ENCODE peak calls at places on chromosomes 5 and 9, in five cellular contexts. L is T follicular helper cell; W is SK-N-DZ; S is stimulated activated CD4-positive, alpha-beta T cell treated with anti-CD3 and anti-CD28 coated beads, TNF-alpha, amount 100 ng/mL, for 4 hours; X is GM04504. A is an unnamed sample.

GRCh38 chr9:110021891-110022290 is 186.1 kb downstream of the C9orf152 start:
- DNase-seq in L (no peak), W (no peak), S (no peak), X (no peak), A (no peak)

GRCh38 chr5:111742595-111742994 is 14.4 kb downstream of the NREP start:
- DNase-seq in L (no peak), W (no peak), S (no peak), X (peak), A (peak)

GRCh38 chr5:140011297-140011802 is 31.7 kb downstream of the NRG2 start:
- DNase-seq in L (no peak), W (no peak), S (no peak), X (no peak), A (no peak)

GRCh38 chr5:138488481-138488945 is 23.2 kb downstream of the EGR1 start:
- DNase-seq in L (no peak), W (no peak), S (no peak), X (no peak), A (no peak)

GRCh38 chr5:67165524-67166459 is 30.8 kb downstream of the CD180 start:
- DNase-seq in L (peak), W (no peak), S (peak), X (no peak), A (peak)

GRCh38 chr5:98962587-98962986 is 33.8 kb upstream of the CHD1 start:
- DNase-seq in L (no peak), W (no peak), S (no peak), X (no peak), A (no peak)

GRCh38 chr9:36315283-36315682 is 57.0 kb upstream of the GNE start:
- DNase-seq in L (no peak), W (no peak), S (no peak), X (no peak), A (no peak)

GRCh38 chr5:158727771-158728311 is 371.9 kb downstream of the EBF1 start:
- DNase-seq in L (no peak), W (no peak), S (no peak), X (no peak), A (no peak)

GRCh38 chr5:74182603-74183002 is 457.9 kb downstream of the ENC1 start:
- DNase-seq in L (no peak), W (peak), S (no peak), X (no peak), A (no peak)

GRCh38 chr9:26324787-26325186 is 567.8 kb downstream of the CAAP1 start:
- DNase-seq in L (no peak), W (no peak), S (no peak), X (no peak), A (no peak)

GRCh38 chr5:32193591-32193990 is 19.5 kb upstream of the GOLPH3 start:
- DNase-seq in L (no peak), W (no peak), S (no peak), X (no peak), A (peak)

GRCh38 chr9:133656211-133657119 is 20.3 kb downstream of the DBH start:
- DNase-seq in L (peak), W (no peak), S (peak), X (no peak), A (no peak)

GRCh38 chr9:125915606-125916005 is 168.4 kb downstream of the PBX3 start:
- DNase-seq in L (no peak), W (no peak), S (no peak), X (no peak), A (no peak)

GRCh38 chr5:132557425-132557805 is 638 bp downstream of the RAD50 start:
- DNase-seq in L (no peak), W (peak), S (no peak), X (no peak), A (no peak)

GRCh38 chr9:134719331-134719730 is 77.7 kb downstream of the COL5A1 start:
- DNase-seq in L (no peak), W (no peak), S (no peak), X (no peak), A (no peak)

GRCh38 chr5:180673371-180674252 is 24.2 kb upstream of the FLT4 start:
- DNase-seq in L (no peak), W (no peak), S (no peak), X (no peak), A (no peak)

GRCh38 chr5:3302228-3302627 is 293.4 kb upstream of the IRX1 start:
- DNase-seq in L (no peak), W (no peak), S (no peak), X (no peak), A (no peak)

GRCh38 chr5:32562841-32563240 is 22.5 kb upstream of the SUB1 start:
- DNase-seq in L (no peak), W (no peak), S (no peak), X (no peak), A (no peak)

GRCh38 chr5:6404129-6404528 is 25.8 kb upstream of the MED10 start:
- DNase-seq in L (no peak), W (no peak), S (no peak), X (peak), A (no peak)

GRCh38 chr5:76371955-76372319 is 31.1 kb upstream of the IQGAP2 start:
- DNase-seq in L (no peak), W (no peak), S (no peak), X (no peak), A (no peak)

A was measured in fibroblast of the conjunctiva.